ENCODE peak calls at places on chromosome 6, in six cellular contexts. One of them, this sample, is unnamed.

GRCh38 chr6:3390698-3391097 is 66.2 kb downstream of the SLC22A23 start:
- DNase-seq in astrocyte of the spinal cord: peak; percentile 98
- DNase-seq in activated CD4-positive, alpha-beta memory T cell treated with anti-CD3 and anti-CD28 coated beads, Interleukin-2, amount 10 ng/mL, durations not matched to agents 7 days and 5 days: no peak
- DNase-seq in stimulated activated CD4-positive, alpha-beta T cell treated with anti-CD3 and anti-CD28 coated beads, Interleukin-1b, Interleukin-23, amount 100 ng/mL, for 24 hours: no peak
- DNase-seq in non-pigmented ciliary epithelial cell: peak; percentile 71
- DNase-seq in lung: peak; percentile 51
- DNase-seq in this sample: no peak

GRCh38 chr6:52389626-52390360 is 27.8 kb downstream of the PAQR8 start:
- DNase-seq in astrocyte of the spinal cord: peak; percentile 46
- DNase-seq in activated CD4-positive, alpha-beta memory T cell treated with anti-CD3 and anti-CD28 coated beads, Interleukin-2, amount 10 ng/mL, durations not matched to agents 7 days and 5 days: peak; percentile 61
- DNase-seq in stimulated activated CD4-positive, alpha-beta T cell treated with anti-CD3 and anti-CD28 coated beads, Interleukin-1b, Interleukin-23, amount 100 ng/mL, for 24 hours: peak; percentile 30
- DNase-seq in non-pigmented ciliary epithelial cell: no peak
- DNase-seq in lung: peak; percentile 53
- DNase-seq in this sample: no peak

GRCh38 chr6:135212020-135212806 is 31.1 kb downstream of the MYB start:
- DNase-seq in astrocyte of the spinal cord: peak; percentile 26
- DNase-seq in activated CD4-positive, alpha-beta memory T cell treated with anti-CD3 and anti-CD28 coated beads, Interleukin-2, amount 10 ng/mL, durations not matched to agents 7 days and 5 days: peak; percentile 41
- DNase-seq in stimulated activated CD4-positive, alpha-beta T cell treated with anti-CD3 and anti-CD28 coated beads, Interleukin-1b, Interleukin-23, amount 100 ng/mL, for 24 hours: no peak
- DNase-seq in non-pigmented ciliary epithelial cell: no peak
- DNase-seq in lung: no peak
- DNase-seq in this sample: no peak

GRCh38 chr6:116381000-116381399 is 10.3 kb downstream of the DSE start:
- DNase-seq in astrocyte of the spinal cord: no peak
- DNase-seq in activated CD4-positive, alpha-beta memory T cell treated with anti-CD3 and anti-CD28 coated beads, Interleukin-2, amount 10 ng/mL, durations not matched to agents 7 days and 5 days: no peak
- DNase-seq in stimulated activated CD4-positive, alpha-beta T cell treated with anti-CD3 and anti-CD28 coated beads, Interleukin-1b, Interleukin-23, amount 100 ng/mL, for 24 hours: no peak
- DNase-seq in non-pigmented ciliary epithelial cell: no peak
- DNase-seq in lung: no peak
- DNase-seq in this sample: no peak

GRCh38 chr6:135234492-135234780 is 53.3 kb downstream of the MYB start:
- DNase-seq in astrocyte of the spinal cord: no peak
- DNase-seq in activated CD4-positive, alpha-beta memory T cell treated with anti-CD3 and anti-CD28 coated beads, Interleukin-2, amount 10 ng/mL, durations not matched to agents 7 days and 5 days: no peak
- DNase-seq in stimulated activated CD4-positive, alpha-beta T cell treated with anti-CD3 and anti-CD28 coated beads, Interleukin-1b, Interleukin-23, amount 100 ng/mL, for 24 hours: no peak
- DNase-seq in non-pigmented ciliary epithelial cell: no peak
- DNase-seq in lung: no peak
- DNase-seq in this sample: no peak

GRCh38 chr6:78436335-78436734 is 431.0 kb upstream of the IRAK1BP1 start:
- DNase-seq in astrocyte of the spinal cord: peak; percentile 35
- DNase-seq in activated CD4-positive, alpha-beta memory T cell treated with anti-CD3 and anti-CD28 coated beads, Interleukin-2, amount 10 ng/mL, durations not matched to agents 7 days and 5 days: no peak
- DNase-seq in stimulated activated CD4-positive, alpha-beta T cell treated with anti-CD3 and anti-CD28 coated beads, Interleukin-1b, Interleukin-23, amount 100 ng/mL, for 24 hours: no peak
- DNase-seq in non-pigmented ciliary epithelial cell: no peak
- DNase-seq in lung: no peak
- DNase-seq in this sample: no peak

GRCh38 chr6:52712136-52712535 is 41.2 kb downstream of the TMEM14A start:
- DNase-seq in astrocyte of the spinal cord: no peak
- DNase-seq in activated CD4-positive, alpha-beta memory T cell treated with anti-CD3 and anti-CD28 coated beads, Interleukin-2, amount 10 ng/mL, durations not matched to agents 7 days and 5 days: no peak
- DNase-seq in stimulated activated CD4-positive, alpha-beta T cell treated with anti-CD3 and anti-CD28 coated beads, Interleukin-1b, Interleukin-23, amount 100 ng/mL, for 24 hours: no peak
- DNase-seq in non-pigmented ciliary epithelial cell: no peak
- DNase-seq in lung: no peak
- DNase-seq in this sample: no peak

GRCh38 chr6:122789862-122790739 is 1.0 kb downstream of the SMPDL3A start:
- DNase-seq in astrocyte of the spinal cord: peak; percentile 56
- DNase-seq in activated CD4-positive, alpha-beta memory T cell treated with anti-CD3 and anti-CD28 coated beads, Interleukin-2, amount 10 ng/mL, durations not matched to agents 7 days and 5 days: peak; percentile 18
- DNase-seq in stimulated activated CD4-positive, alpha-beta T cell treated with anti-CD3 and anti-CD28 coated beads, Interleukin-1b, Interleukin-23, amount 100 ng/mL, for 24 hours: no peak
- DNase-seq in non-pigmented ciliary epithelial cell: no peak
- DNase-seq in lung: peak; percentile 48
- DNase-seq in this sample: no peak

GRCh38 chr6:48834706-48835105 is 628.3 kb downstream of the MMUT start:
- DNase-seq in astrocyte of the spinal cord: no peak
- DNase-seq in activated CD4-positive, alpha-beta memory T cell treated with anti-CD3 and anti-CD28 coated beads, Interleukin-2, amount 10 ng/mL, durations not matched to agents 7 days and 5 days: no peak
- DNase-seq in stimulated activated CD4-positive, alpha-beta T cell treated with anti-CD3 and anti-CD28 coated beads, Interleukin-1b, Interleukin-23, amount 100 ng/mL, for 24 hours: no peak
- DNase-seq in non-pigmented ciliary epithelial cell: no peak
- DNase-seq in lung: no peak
- DNase-seq in this sample: no peak

GRCh38 chr6:158376650-158377081 is 64.4 kb downstream of the TULP4 start:
- DNase-seq in astrocyte of the spinal cord: peak; percentile 53
- DNase-seq in activated CD4-positive, alpha-beta memory T cell treated with anti-CD3 and anti-CD28 coated beads, Interleukin-2, amount 10 ng/mL, durations not matched to agents 7 days and 5 days: no peak
- DNase-seq in stimulated activated CD4-positive, alpha-beta T cell treated with anti-CD3 and anti-CD28 coated beads, Interleukin-1b, Interleukin-23, amount 100 ng/mL, for 24 hours: no peak
- DNase-seq in non-pigmented ciliary epithelial cell: no peak
- DNase-seq in lung: no peak
- DNase-seq in this sample: no peak